ENCODE peak calls at places on chromosomes 13 and 19, in eight cellular contexts. One of them, this sample, is unnamed. For H3K4me1, the result is how much of the 10 kb centered on the place peaks cover.

GRCh38 chr13:113837554-113838355 is 26.1 kb downstream of the GAS6 start:
- DNase-seq in HCT116: peak
- DNase-seq in mucosa of descending colon: peak
- DNase-seq in A673: peak
- DNase-seq in mammary epithelial cell: peak
- DNase-seq in Peyer's patch: peak
- DNase-seq in DND-41: no peak
- DNase-seq in heart left ventricle: peak
- DNase-seq in this sample: no peak

GRCh38 chr19:10660346-10660745 is 6.2 kb downstream of the ILF3 start:
- DNase-seq in mammary epithelial cell: no peak
- DNase-seq in mucosa of descending colon: no peak
- DNase-seq in Peyer's patch: no peak
- DNase-seq in A673: no peak
- DNase-seq in heart left ventricle: no peak
- DNase-seq in DND-41: no peak
- DNase-seq in HCT116: no peak
- DNase-seq in this sample: no peak

GRCh38 chr13:77429320-77430142 is 102.6 kb upstream of the MYCBP2 start:
- DNase-seq in DND-41: no peak
- DNase-seq in A673: no peak
- DNase-seq in HCT116: no peak
- DNase-seq in Peyer's patch: no peak
- DNase-seq in mucosa of descending colon: no peak
- DNase-seq in heart left ventricle: no peak
- DNase-seq in mammary epithelial cell: peak
- DNase-seq in this sample: no peak

GRCh38 chr13:27338816-27339215 is 68.2 kb downstream of the RASL11A start:
- DNase-seq in DND-41: no peak
- DNase-seq in heart left ventricle: no peak
- DNase-seq in mammary epithelial cell: no peak
- DNase-seq in mucosa of descending colon: no peak
- DNase-seq in A673: peak
- DNase-seq in Peyer's patch: no peak
- DNase-seq in HCT116: peak
- DNase-seq in this sample: peak

GRCh38 chr19:5690955-5691204 is 785 bp downstream of the RPL36 start:
- DNase-seq in A673: no peak
- DNase-seq in DND-41: no peak
- DNase-seq in heart left ventricle: no peak
- DNase-seq in mammary epithelial cell: no peak
- DNase-seq in HCT116: no peak
- DNase-seq in Peyer's patch: no peak
- DNase-seq in mucosa of descending colon: no peak
- DNase-seq in this sample: no peak

GRCh38 chr13:27264181-27264580 is 6.4 kb upstream of the RASL11A start:
- DNase-seq in mucosa of descending colon: no peak
- DNase-seq in A673: no peak
- DNase-seq in HCT116: no peak
- DNase-seq in DND-41: no peak
- DNase-seq in Peyer's patch: no peak
- DNase-seq in heart left ventricle: no peak
- DNase-seq in mammary epithelial cell: no peak
- DNase-seq in this sample: peak

GRCh38 chr19:30640266-30640965 is 268.2 kb downstream of the ZNF536 start:
- DNase-seq in mucosa of descending colon: no peak
- DNase-seq in Peyer's patch: no peak
- DNase-seq in DND-41: no peak
- DNase-seq in A673: no peak
- DNase-seq in mammary epithelial cell: no peak
- DNase-seq in heart left ventricle: no peak
- DNase-seq in HCT116: no peak
- DNase-seq in this sample: no peak

GRCh38 chr19:30208661-30209060 is 163.5 kb upstream of the ZNF536 start:
- DNase-seq in mammary epithelial cell: no peak
- DNase-seq in heart left ventricle: no peak
- DNase-seq in mucosa of descending colon: no peak
- DNase-seq in A673: no peak
- DNase-seq in Peyer's patch: no peak
- DNase-seq in HCT116: no peak
- DNase-seq in DND-41: no peak
- DNase-seq in this sample: peak

GRCh38 chr19:56110515-56111448 is 10.3 kb downstream of the ZNF787 start:
- DNase-seq in A673: no peak
- DNase-seq in heart left ventricle: no peak
- DNase-seq in mammary epithelial cell: no peak
- DNase-seq in mucosa of descending colon: peak
- DNase-seq in Peyer's patch: no peak
- DNase-seq in HCT116: no peak
- DNase-seq in DND-41: no peak
- DNase-seq in this sample: no peak

GRCh38 chr13:104315606-104316005 is 1249.4 kb upstream of the SLC10A2 start:
- DNase-seq in HCT116: peak
- DNase-seq in heart left ventricle: no peak
- DNase-seq in Peyer's patch: no peak
- DNase-seq in DND-41: no peak
- DNase-seq in mammary epithelial cell: peak
- DNase-seq in mucosa of descending colon: no peak
- DNase-seq in A673: no peak
- DNase-seq in this sample: no peak

GRCh38 chr13:94224670-94225069 is 254.8 kb downstream of the DCT start:
- DNase-seq in HCT116: no peak
- DNase-seq in DND-41: no peak
- DNase-seq in Peyer's patch: no peak
- DNase-seq in mammary epithelial cell: no peak
- DNase-seq in heart left ventricle: no peak
- DNase-seq in mucosa of descending colon: no peak
- DNase-seq in A673: no peak
- DNase-seq in this sample: peak

DNA sequence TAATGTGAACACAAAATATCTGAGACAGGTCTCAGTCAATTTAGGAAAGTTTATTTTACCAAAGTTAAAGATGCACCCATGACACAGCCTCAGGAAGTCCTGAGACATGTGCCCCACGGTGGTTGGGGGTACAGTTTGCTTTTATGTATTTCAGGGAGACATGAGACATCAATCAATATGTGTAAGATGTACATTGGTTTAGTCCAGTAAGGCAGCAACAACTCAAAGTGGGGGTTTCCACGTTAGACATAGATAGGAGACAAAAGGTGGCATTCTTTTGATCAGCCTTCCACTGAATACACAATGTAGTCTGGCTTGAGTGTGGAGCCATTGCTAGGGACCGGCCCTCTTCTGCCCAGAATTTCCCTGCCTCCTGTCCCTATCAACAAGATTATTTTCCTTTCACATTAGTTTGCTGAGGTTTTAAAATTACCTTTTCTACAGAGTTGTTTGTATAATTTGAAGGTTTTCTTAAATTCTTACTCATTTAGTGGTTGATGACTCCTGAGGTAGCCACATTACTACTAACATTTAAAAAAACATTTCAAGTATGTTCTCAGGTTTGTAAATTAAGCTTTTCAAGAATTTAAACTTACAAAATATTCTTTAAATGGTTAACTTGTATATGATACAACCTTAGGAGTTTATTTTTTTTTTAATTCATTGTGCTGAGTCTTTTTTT is 33.2 kb downstream of the RNASEH2B start:
- DNase-seq in HCT116: no peak
- DNase-seq in A673: no peak
- DNase-seq in Peyer's patch: no peak
- DNase-seq in DND-41: no peak
- DNase-seq in heart left ventricle: no peak
- DNase-seq in mammary epithelial cell: no peak
- DNase-seq in mucosa of descending colon: no peak
- DNase-seq in this sample: no peak
- H3K4me1 ChIP-seq in HCT116: under half
- H3K4me1 ChIP-seq in A673: under half
- H3K4me1 ChIP-seq in Peyer's patch: under half
- H3K4me1 ChIP-seq in DND-41: under half
- H3K4me1 ChIP-seq in heart left ventricle: under half
- H3K4me1 ChIP-seq in mammary epithelial cell: under half
- H3K4me1 ChIP-seq in mucosa of descending colon: under half
- H3K4me1 ChIP-seq in this sample: under half

DNA sequence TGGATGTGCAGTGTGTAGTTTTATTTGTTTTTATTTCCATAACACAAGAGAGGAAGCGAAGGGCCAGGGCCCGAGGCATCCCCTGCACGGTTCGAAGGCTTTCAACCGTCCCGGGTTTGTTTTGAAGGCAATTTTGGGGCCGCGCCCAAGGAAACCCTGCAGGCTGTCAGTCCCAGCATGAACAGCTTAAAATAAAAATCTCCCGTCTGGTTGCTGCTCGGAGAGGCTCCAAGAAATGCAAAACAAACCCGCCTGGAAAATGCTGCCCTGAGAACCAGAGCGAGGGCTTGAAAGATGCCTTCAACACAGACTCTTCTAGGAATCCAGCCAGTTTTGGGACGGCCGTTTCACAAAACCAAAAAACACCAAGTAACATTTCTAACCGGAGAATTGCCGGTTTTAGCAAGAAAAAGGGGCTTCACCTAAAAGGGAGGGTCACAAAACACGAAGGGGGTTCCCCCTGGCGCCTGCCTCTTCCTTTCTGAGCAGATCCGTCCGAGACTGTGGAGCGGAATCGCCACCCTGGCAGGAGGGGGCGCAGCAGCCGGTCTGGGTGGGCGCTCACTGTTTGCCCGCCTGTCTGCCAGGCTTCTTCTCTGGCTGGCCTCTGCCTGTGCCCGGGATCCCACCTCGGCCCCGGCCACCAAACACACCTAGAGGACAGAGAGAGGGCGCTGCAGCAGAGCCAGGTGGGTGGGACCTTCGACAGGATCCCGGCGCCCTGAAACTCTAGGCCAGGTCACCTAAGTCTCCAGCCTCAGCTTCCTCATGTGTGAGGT is 15.8 kb downstream of the LSM4 start:
- DNase-seq in Peyer's patch: peak
- DNase-seq in DND-41: no peak
- DNase-seq in HCT116: no peak
- DNase-seq in heart left ventricle: peak
- DNase-seq in mucosa of descending colon: no peak
- DNase-seq in mammary epithelial cell: no peak
- DNase-seq in A673: no peak
- DNase-seq in this sample: no peak
- H3K4me1 ChIP-seq in Peyer's patch: under half
- H3K4me1 ChIP-seq in DND-41: under half
- H3K4me1 ChIP-seq in HCT116: under half
- H3K4me1 ChIP-seq in heart left ventricle: under half
- H3K4me1 ChIP-seq in mucosa of descending colon: under half
- H3K4me1 ChIP-seq in mammary epithelial cell: under half
- H3K4me1 ChIP-seq in A673: under half
- H3K4me1 ChIP-seq in this sample: under half

GRCh38 chr19:4370418-4371041 is 27.2 kb downstream of the MPND start:
- DNase-seq in HCT116: no peak
- DNase-seq in heart left ventricle: no peak
- DNase-seq in DND-41: no peak
- DNase-seq in Peyer's patch: no peak
- DNase-seq in A673: no peak
- DNase-seq in mucosa of descending colon: no peak
- DNase-seq in mammary epithelial cell: no peak
- DNase-seq in this sample: no peak
- H3K4me1 ChIP-seq in HCT116: under half
- H3K4me1 ChIP-seq in heart left ventricle: half or more
- H3K4me1 ChIP-seq in DND-41: under half
- H3K4me1 ChIP-seq in Peyer's patch: under half
- H3K4me1 ChIP-seq in A673: under half
- H3K4me1 ChIP-seq in mucosa of descending colon: half or more
- H3K4me1 ChIP-seq in mammary epithelial cell: half or more
- H3K4me1 ChIP-seq in this sample: half or more

GRCh38 chr13:99975626-99976025 is 4.1 kb upstream of the ZIC5 start:
- DNase-seq in A673: no peak
- DNase-seq in mucosa of descending colon: no peak
- DNase-seq in Peyer's patch: peak
- DNase-seq in DND-41: no peak
- DNase-seq in heart left ventricle: no peak
- DNase-seq in mammary epithelial cell: no peak
- DNase-seq in HCT116: no peak
- DNase-seq in this sample: no peak
- H3K4me1 ChIP-seq in A673: under half
- H3K4me1 ChIP-seq in mucosa of descending colon: under half
- H3K4me1 ChIP-seq in Peyer's patch: under half
- H3K4me1 ChIP-seq in DND-41: under half
- H3K4me1 ChIP-seq in heart left ventricle: under half
- H3K4me1 ChIP-seq in mammary epithelial cell: under half
- H3K4me1 ChIP-seq in HCT116: under half
- H3K4me1 ChIP-seq in this sample: under half

GRCh38 chr13:110537116-110537515 is 24.4 kb downstream of the RAB20 start:
- DNase-seq in HCT116: no peak
- DNase-seq in mammary epithelial cell: no peak
- DNase-seq in mucosa of descending colon: no peak
- DNase-seq in Peyer's patch: no peak
- DNase-seq in A673: no peak
- DNase-seq in heart left ventricle: no peak
- DNase-seq in DND-41: no peak
- DNase-seq in this sample: no peak
- H3K4me1 ChIP-seq in HCT116: under half
- H3K4me1 ChIP-seq in mammary epithelial cell: under half
- H3K4me1 ChIP-seq in mucosa of descending colon: under half
- H3K4me1 ChIP-seq in Peyer's patch: under half
- H3K4me1 ChIP-seq in A673: under half
- H3K4me1 ChIP-seq in heart left ventricle: under half
- H3K4me1 ChIP-seq in DND-41: under half
- H3K4me1 ChIP-seq in this sample: under half

GRCh38 chr13:75813323-75813722 is 177.2 kb downstream of the LMO7 start:
- DNase-seq in heart left ventricle: no peak
- DNase-seq in HCT116: no peak
- DNase-seq in mucosa of descending colon: no peak
- DNase-seq in mammary epithelial cell: no peak
- DNase-seq in Peyer's patch: no peak
- DNase-seq in A673: no peak
- DNase-seq in DND-41: no peak
- DNase-seq in this sample: no peak
- H3K4me1 ChIP-seq in heart left ventricle: half or more
- H3K4me1 ChIP-seq in HCT116: under half
- H3K4me1 ChIP-seq in mucosa of descending colon: under half
- H3K4me1 ChIP-seq in mammary epithelial cell: under half
- H3K4me1 ChIP-seq in Peyer's patch: under half
- H3K4me1 ChIP-seq in A673: under half
- H3K4me1 ChIP-seq in DND-41: under half
- H3K4me1 ChIP-seq in this sample: under half

GRCh38 chr19:33898062-33898677 is 101.5 kb downstream of the KCTD15 start:
- DNase-seq in heart left ventricle: no peak
- DNase-seq in HCT116: no peak
- DNase-seq in mucosa of descending colon: no peak
- DNase-seq in Peyer's patch: no peak
- DNase-seq in mammary epithelial cell: no peak
- DNase-seq in DND-41: no peak
- DNase-seq in A673: no peak
- DNase-seq in this sample: no peak
- H3K4me1 ChIP-seq in heart left ventricle: under half
- H3K4me1 ChIP-seq in HCT116: under half
- H3K4me1 ChIP-seq in mucosa of descending colon: under half
- H3K4me1 ChIP-seq in Peyer's patch: under half
- H3K4me1 ChIP-seq in mammary epithelial cell: under half
- H3K4me1 ChIP-seq in DND-41: under half
- H3K4me1 ChIP-seq in A673: under half
- H3K4me1 ChIP-seq in this sample: under half

This sample was measured in Karpas-422.